ENCODE peak calls at places on chromosomes 6 and 20, in ten cellular contexts. R is skeletal muscle cell; A is CD4-positive, CD25-positive, alpha-beta regulatory T cell; S is psoas muscle; P is IMR-90; I is choroid plexus epithelial cell; K is AG10803; O is PC-3; E is CD8-positive, alpha-beta memory T cell; T is naive thymus-derived CD4-positive, alpha-beta T cell. Q is an unnamed sample.

GRCh38 chr20:31572701-31573554 is 32.2 kb upstream of the ID1 start:
- DNase-seq in R (peak; percentile 98), A (peak; percentile 76), S (peak; percentile 98), P (peak; percentile 98), I (peak; percentile 99), K (peak; percentile 97), O (peak; percentile 99), E (peak; percentile 82), T (peak; percentile 74), Q (peak; percentile 98)

GRCh38 chr6:157095084-157095483 is 228.2 kb downstream of the TMEM242 start:
- DNase-seq in R (no peak), A (no peak), S (no peak), P (no peak), I (no peak), K (no peak), O (no peak), E (no peak), T (no peak), Q (no peak)

GRCh38 chr6:31640612-31641011 is 11.8 kb downstream of the BAG6 start:
- DNase-seq in R (no peak), A (no peak), S (no peak), P (no peak), I (no peak), K (no peak), O (no peak), E (no peak), T (no peak), Q (no peak)

GRCh38 chr6:27791182-27791939 is 120.8 kb downstream of the OR2B2 start:
- DNase-seq in R (peak; percentile 38), A (no peak), S (peak; percentile 57), P (peak; percentile 87), I (peak; percentile 87), K (peak; percentile 77), O (peak; percentile 92), E (no peak), T (no peak), Q (peak; percentile 91)

GRCh38 chr6:142155895-142156757 is 9.1 kb downstream of the VTA1 start:
- DNase-seq in R (no peak), A (peak; percentile 32), S (no peak), P (peak; percentile 37), I (peak; percentile 54), K (peak; percentile 23), O (peak; percentile 64), E (no peak), T (peak; percentile 37), Q (no peak)

GRCh38 chr6:134079406-134079921 is 27.0 kb upstream of the SLC2A12 start:
- DNase-seq in R (no peak), A (no peak), S (no peak), P (no peak), I (no peak), K (no peak), O (no peak), E (no peak), T (no peak), Q (no peak)

GRCh38 chr6:13513606-13514502 is 26.5 kb upstream of the GFOD1 start:
- DNase-seq in R (no peak), A (no peak), S (no peak), P (no peak), I (no peak), K (peak; percentile 17), O (no peak), E (no peak), T (no peak), Q (no peak)

GRCh38 chr6:20715135-20715806 is 181.0 kb downstream of the CDKAL1 start:
- DNase-seq in R (no peak), A (no peak), S (no peak), P (no peak), I (peak; percentile 11), K (no peak), O (no peak), E (no peak), T (no peak), Q (no peak)

GRCh38 chr6:6634735-6635075 is 46.2 kb downstream of the LY86 start:
- DNase-seq in R (no peak), A (no peak), S (no peak), P (no peak), I (no peak), K (no peak), O (no peak), E (no peak), T (no peak), Q (no peak)

GRCh38 chr6:5416250-5416649 is 154.9 kb downstream of the FARS2 start:
- DNase-seq in R (no peak), A (no peak), S (no peak), P (no peak), I (no peak), K (peak; percentile 7), O (no peak), E (no peak), T (no peak), Q (no peak)

GRCh38 chr20:46552460-46553420 is 2.3 kb upstream of the OCSTAMP start:
- DNase-seq in R (no peak), A (no peak), S (no peak), P (no peak), I (no peak), K (no peak), O (no peak), E (no peak), T (no peak), Q (no peak)

GRCh38 chr6:45830441-45831139 is 185.1 kb downstream of the CLIC5 start:
- DNase-seq in R (no peak), A (peak; percentile 0), S (no peak), P (no peak), I (peak; percentile 26), K (no peak), O (no peak), E (no peak), T (no peak), Q (peak; percentile 79)

GRCh38 chr6:434051-434705 is 42.6 kb downstream of the IRF4 start:
- DNase-seq in R (no peak), A (no peak), S (no peak), P (no peak), I (no peak), K (no peak), O (no peak), E (no peak), T (no peak), Q (no peak)

GRCh38 chr6:54204921-54205511 is 93.8 kb downstream of the MLIP start:
- DNase-seq in R (no peak), A (no peak), S (no peak), P (no peak), I (no peak), K (no peak), O (no peak), E (no peak), T (no peak), Q (no peak)

GRCh38 chr6:170286246-170286933 is 4.5 kb downstream of the DLL1 start:
- DNase-seq in R (peak; percentile 45), A (no peak), S (peak; percentile 69), P (no peak), I (peak; percentile 20), K (no peak), O (no peak), E (no peak), T (no peak), Q (no peak)

GRCh38 chr6:170289108-170289931 is 1.6 kb downstream of the DLL1 start:
- DNase-seq in R (no peak), A (no peak), S (peak; percentile 34), P (no peak), I (no peak), K (no peak), O (no peak), E (no peak), T (no peak), Q (no peak)

GRCh38 chr6:170288091-170288631 is 2.7 kb downstream of the DLL1 start:
- DNase-seq in R (no peak), A (no peak), S (peak; percentile 48), P (no peak), I (no peak), K (no peak), O (no peak), E (no peak), T (no peak), Q (no peak)

GRCh38 chr6:170286934-170287265 is 4.0 kb downstream of the DLL1 start:
- DNase-seq in R (no peak), A (no peak), S (no peak), P (no peak), I (no peak), K (no peak), O (no peak), E (no peak), T (no peak), Q (no peak)

GRCh38 chr6:170287371-170287876 is 3.5 kb downstream of the DLL1 start:
- DNase-seq in R (no peak), A (no peak), S (peak; percentile 58), P (no peak), I (no peak), K (no peak), O (no peak), E (no peak), T (no peak), Q (no peak)
- H3K4me3 ChIP-seq in R (no peak overlapping the region), A (no peak overlapping the region), S (peak overlapping the region; percentile 84), P (no peak overlapping the region), I (no peak overlapping the region), K (no peak overlapping the region), O (no peak overlapping the region), E (no peak overlapping the region), T (no peak overlapping the region), Q (no peak overlapping the region)

GRCh38 chr20:801678-802077 is 31.8 kb upstream of the FAM110A start:
- DNase-seq in R (no peak), A (no peak), S (no peak), P (no peak), I (no peak), K (no peak), O (no peak), E (no peak), T (no peak), Q (no peak)

DNA sequence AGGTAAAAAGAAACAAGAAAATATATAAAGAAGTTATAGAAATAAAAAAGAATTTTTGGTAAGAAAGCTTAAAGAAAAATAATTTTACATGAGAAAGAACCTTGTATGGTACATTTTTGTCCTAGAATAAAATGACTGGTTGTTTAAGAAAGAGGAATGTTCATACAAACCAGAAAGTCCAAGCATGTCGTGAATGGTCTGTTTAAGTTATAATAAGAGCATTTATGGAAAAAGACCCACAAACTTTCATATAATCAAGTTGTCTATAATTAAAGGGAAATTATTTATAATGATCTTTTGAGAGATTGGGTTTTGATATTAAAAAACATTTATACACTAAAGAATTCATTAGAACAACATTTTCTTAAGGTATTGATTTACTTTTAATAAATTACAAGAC is 27.8 kb upstream of the FAM110A start:
- DNase-seq in R (no peak), A (no peak), S (no peak), P (peak; percentile 12), I (peak; percentile 23), K (no peak), O (peak; percentile 34), E (no peak), T (no peak), Q (no peak)
- H3K4me3 ChIP-seq in R (no peak overlapping the region), A (no peak overlapping the region), S (no peak overlapping the region), P (no peak overlapping the region), I (no peak overlapping the region), K (no peak overlapping the region), O (no peak overlapping the region), E (no peak overlapping the region), T (no peak overlapping the region), Q (no peak overlapping the region)

GRCh38 chr6:36269834-36270705 is at the start of gene PNPLA1:
- DNase-seq in R (no peak), A (no peak), S (no peak), P (no peak), I (no peak), K (no peak), O (no peak), E (no peak), T (no peak), Q (no peak)
- H3K4me3 ChIP-seq in R (no peak within 1 kb of the TSS), A (no peak within 1 kb of the TSS), S (no peak within 1 kb of the TSS), P (no peak within 1 kb of the TSS), I (no peak within 1 kb of the TSS), K (no peak within 1 kb of the TSS), O (no peak within 1 kb of the TSS), E (no peak within 1 kb of the TSS), T (no peak within 1 kb of the TSS), Q (no peak within 1 kb of the TSS)

GRCh38 chr20:57315964-57316480 is 13.6 kb upstream of the SPO11 start:
- DNase-seq in R (no peak), A (no peak), S (no peak), P (no peak), I (no peak), K (no peak), O (no peak), E (no peak), T (no peak), Q (no peak)
- H3K4me3 ChIP-seq in R (no peak overlapping the region), A (no peak overlapping the region), S (no peak overlapping the region), P (no peak overlapping the region), I (no peak overlapping the region), K (no peak overlapping the region), O (no peak overlapping the region), E (no peak overlapping the region), T (no peak overlapping the region), Q (no peak overlapping the region)